ENCODE peak calls at places on chromosomes 6 and 20, in nine cellular contexts. L is HCT116, X is K562, Y is neural progenitor cell, R is PC-3, G is GM23248, M is H9, W is IMR-90, F is fibroblast of lung. U is an unnamed sample.
A peak's percentile ranks its signal among the peaks of the same experiment; 100 is the strongest.

GRCh38 chr6:48979085-48979484 is 484.0 kb downstream of the MMUT start:
- DNase-seq in F (no peak), L (no peak), R (no peak), M (no peak), Y (no peak), W (no peak), X (no peak), G (no peak), U (no peak)

GRCh38 chr6:83976871-83977270 is 56.7 kb upstream of the MRAP2 start:
- DNase-seq in M (no peak), Y (no peak), F (no peak), L (no peak), R (peak; percentile 59), G (no peak), W (no peak), X (peak; percentile 27), U (no peak)

GRCh38 chr6:107970255-107970654 is 12.2 kb upstream of the SEC63 start:
- DNase-seq in L (no peak), W (no peak), G (no peak), X (no peak), R (no peak), Y (no peak), F (no peak), M (no peak), U (no peak)

GRCh38 chr20:46040902-46041535 is 12.0 kb downstream of the SLC12A5 start:
- DNase-seq in G (peak; percentile 50), W (peak; percentile 26), X (peak; percentile 79), M (peak; percentile 79), Y (peak; percentile 92), F (peak; percentile 25), L (no peak), R (peak; percentile 67), U (peak; percentile 69)

GRCh38 chr6:51350308-51350904 is 531.7 kb downstream of the TFAP2B start:
- DNase-seq in R (peak; percentile 45), L (no peak), W (no peak), Y (no peak), G (peak; percentile 18), F (no peak), X (no peak), M (no peak), U (peak; percentile 45)

GRCh38 chr6:166174031-166174430 is 6.4 kb upstream of the TBXT start:
- DNase-seq in X (no peak), F (no peak), Y (no peak), L (no peak), G (no peak), M (no peak), W (no peak), R (no peak), U (no peak)

GRCh38 chr20:50305636-50306477 is 115.2 kb downstream of the CEBPB start:
- DNase-seq in L (no peak), R (peak; percentile 48), M (no peak), Y (no peak), X (no peak), W (no peak), G (peak; percentile 59), F (peak; percentile 84), U (peak; percentile 35)

GRCh38 chr20:13021205-13021970 is 12.6 kb downstream of the SPTLC3 start:
- DNase-seq in M (no peak), F (no peak), W (no peak), L (no peak), R (no peak), Y (no peak), X (no peak), G (no peak), U (no peak)

GRCh38 chr6:75368151-75368779 is 83.7 kb upstream of the TMEM30A start:
- DNase-seq in M (peak; percentile 76), F (no peak), W (peak; percentile 22), L (peak; percentile 42), R (peak; percentile 77), G (no peak), X (no peak), Y (peak; percentile 76), U (peak; percentile 80)

GRCh38 chr20:10603971-10604864 is 69.6 kb downstream of the JAG1 start:
- DNase-seq in F (peak; percentile 96), L (peak; percentile 32), R (peak; percentile 96), M (no peak), W (peak; percentile 94), Y (peak; percentile 91), X (no peak), G (peak; percentile 90), U (peak; percentile 15)

GRCh38 chr20:10665027-10665561 is 8.7 kb downstream of the JAG1 start:
- DNase-seq in L (no peak), G (no peak), F (no peak), Y (no peak), R (no peak), X (no peak), M (peak; percentile 13), W (peak; percentile 33), U (no peak)

GRCh38 chr20:57849126-57849867 is 139.5 kb upstream of the PMEPA1 start:
- DNase-seq in L (no peak), R (no peak), M (peak; percentile 20), G (peak; percentile 66), Y (no peak), F (no peak), X (no peak), W (no peak), U (no peak)

GRCh38 chr6:2718334-2719052 is 32.2 kb downstream of the MYLK4 start:
- DNase-seq in F (peak; percentile 39), Y (no peak), R (no peak), M (no peak), X (no peak), G (peak; percentile 2), L (no peak), W (peak; percentile 43), U (no peak)

GRCh38 chr6:119347466-119348307 is 1.9 kb downstream of the MAN1A1 start:
- DNase-seq in X (peak; percentile 47), R (peak; percentile 38), F (no peak), Y (no peak), M (no peak), W (peak; percentile 23), L (no peak), G (peak; percentile 61), U (peak; percentile 61)

GRCh38 chr20:676967-677366 is 1.4 kb upstream of the SCRT2 start:
- DNase-seq in F (no peak), X (peak; percentile 22), L (no peak), Y (no peak), R (no peak), G (no peak), W (no peak), M (no peak), U (no peak)

GRCh38 chr20:682123-682522 is 6.5 kb upstream of the SCRT2 start:
- DNase-seq in G (no peak), F (no peak), W (no peak), R (no peak), X (no peak), L (no peak), M (no peak), Y (no peak), U (no peak)

GRCh38 chr20:684676-685319 is 9.2 kb upstream of the SCRT2 start:
- DNase-seq in G (no peak), L (no peak), W (no peak), M (no peak), Y (no peak), R (no peak), X (peak; percentile 35), F (no peak), U (no peak)

GRCh38 chr20:676315-676937 is 824 bp upstream of the SCRT2 start:
- DNase-seq in F (no peak), Y (peak; percentile 50), R (no peak), X (no peak), G (no peak), M (no peak), W (no peak), L (no peak), U (no peak)

GRCh38 chr20:680638-681037 is 5.0 kb upstream of the SCRT2 start:
- DNase-seq in X (no peak), W (no peak), M (no peak), F (no peak), L (no peak), G (no peak), R (no peak), Y (no peak), U (no peak)
- H3K27ac ChIP-seq in X (no peak overlapping the region), W (no peak overlapping the region), M (no peak overlapping the region), F (no peak overlapping the region), L (no peak overlapping the region), G (no peak overlapping the region), R (no peak overlapping the region), Y (no peak overlapping the region), U (no peak overlapping the region)

GRCh38 chr6:168328086-168328485 is 8.5 kb upstream of the DACT2 start:
- DNase-seq in Y (no peak), F (no peak), L (no peak), G (no peak), R (no peak), M (no peak), X (no peak), W (no peak), U (no peak)

GRCh38 chr6:168332020-168332419 is 12.4 kb upstream of the DACT2 start:
- DNase-seq in F (no peak), X (no peak), L (no peak), G (no peak), R (no peak), M (peak; percentile 76), Y (peak; percentile 68), W (no peak), U (peak; percentile 30)

GRCh38 chr6:168333039-168333438 is 13.5 kb upstream of the DACT2 start:
- DNase-seq in R (no peak), F (no peak), G (peak; percentile 7), W (no peak), X (peak; percentile 83), Y (peak; percentile 43), M (no peak), L (peak; percentile 29), U (peak; percentile 55)

GRCh38 chr6:168331058-168331457 is 11.5 kb upstream of the DACT2 start:
- DNase-seq in G (no peak), R (no peak), Y (no peak), W (no peak), X (no peak), F (no peak), L (no peak), M (no peak), U (no peak)

DNA sequence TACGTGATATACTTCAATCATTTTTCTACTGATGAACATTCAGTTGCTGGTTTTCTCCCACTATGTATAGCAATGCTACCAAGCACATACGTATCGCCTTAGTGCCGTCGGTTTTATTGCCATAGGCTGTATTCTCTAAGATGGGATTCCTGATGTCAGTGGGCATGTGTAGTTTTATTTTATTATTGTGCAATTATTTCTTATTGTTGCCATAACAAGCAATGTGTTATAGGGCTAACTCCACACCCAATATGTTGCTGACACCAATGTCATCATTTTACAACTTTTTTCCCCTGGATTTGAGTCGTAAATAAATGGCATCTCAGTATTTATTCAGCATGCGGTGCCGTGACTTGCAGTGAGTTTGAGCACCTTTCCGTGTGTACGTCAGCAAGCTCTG is 10.8 kb upstream of the DACT2 start:
- DNase-seq in F (no peak), L (no peak), G (no peak), M (no peak), X (no peak), Y (no peak), R (no peak), W (no peak), U (no peak)
- H3K9ac ChIP-seq in F (no peak overlapping the region), L (no peak overlapping the region), G (no peak overlapping the region), M (no peak overlapping the region), X (no peak overlapping the region), Y (no peak overlapping the region), R (no peak overlapping the region), W (no peak overlapping the region), U (no peak overlapping the region)

GRCh38 chr20:37271421-37271768 is 9.8 kb upstream of the GHRH start:
- DNase-seq in F (no peak), X (no peak), W (no peak), Y (no peak), M (no peak), R (no peak), G (no peak), L (no peak), U (no peak)
- H3K27ac ChIP-seq in F (no peak overlapping the region), X (no peak overlapping the region), W (no peak overlapping the region), Y (no peak overlapping the region), M (no peak overlapping the region), R (no peak overlapping the region), G (no peak overlapping the region), L (no peak overlapping the region), U (no peak overlapping the region)

GRCh38 chr6:138088307-138088744 is 18.9 kb downstream of the PERP start:
- DNase-seq in F (peak; percentile 91), M (no peak), X (no peak), L (peak; percentile 83), G (peak; percentile 83), Y (no peak), W (peak; percentile 97), R (peak; percentile 87), U (peak; percentile 91)
- H3K9ac ChIP-seq in F (no peak overlapping the region), M (no peak overlapping the region), X (no peak overlapping the region), L (peak overlapping the region; percentile 32), G (no peak overlapping the region), Y (no peak overlapping the region), W (peak overlapping the region; percentile 63), R (no peak overlapping the region), U (no peak overlapping the region)